ENCODE peak calls at places on chromosomes 1 and 21, in four cellular contexts. L is Calu3, Q is IMR-90, P is brain microvascular endothelial cell. M is an unnamed sample.

GRCh38 chr1:112807999-112808398 is 92.9 kb upstream of the PPM1J start:
- DNase-seq in L (no peak), Q (no peak), P (no peak), M (no peak)

GRCh38 chr1:40153073-40153770 is 8.0 kb upstream of the RLF start:
- DNase-seq in L (no peak), Q (peak; percentile 77), P (peak; percentile 46), M (peak; percentile 47)

GRCh38 chr1:180598333-180598979 is 33.4 kb upstream of the XPR1 start:
- DNase-seq in L (peak; percentile 62), Q (no peak), P (no peak), M (no peak)

GRCh38 chr21:33976980-33977720 is 61.5 kb upstream of the ATP5PO start:
- DNase-seq in L (no peak), Q (no peak), P (no peak), M (no peak)

GRCh38 chr1:164834641-164835040 is 275.7 kb downstream of the PBX1 start:
- DNase-seq in L (no peak), Q (peak; percentile 40), P (no peak), M (no peak)

GRCh38 chr1:58502519-58502918 is 44.0 kb downstream of the OMA1 start:
- DNase-seq in L (no peak), Q (no peak), P (no peak), M (no peak)

GRCh38 chr1:33080373-33080772 is 580 bp upstream of the AZIN2 start:
- DNase-seq in L (no peak), Q (no peak), P (no peak), M (no peak)

GRCh38 chr1:22318279-22318983 is 133.2 kb upstream of the ZBTB40 start:
- DNase-seq in L (no peak), Q (no peak), P (no peak), M (no peak)

GRCh38 chr1:47752560-47752959 is 244.6 kb downstream of the TRABD2B start:
- DNase-seq in L (no peak), Q (no peak), P (no peak), M (no peak)

GRCh38 chr1:228546541-228547463 is 59.6 kb downstream of the RNF187 start:
- DNase-seq in L (no peak), Q (no peak), P (no peak), M (no peak)

GRCh38 chr1:44806025-44806703 is 987 bp downstream of the DYNLT4 start:
- DNase-seq in L (no peak), Q (no peak), P (no peak), M (no peak)

GRCh38 chr1:14742181-14742980 is 143.9 kb downstream of the KAZN start:
- DNase-seq in L (peak; percentile 10), Q (peak; percentile 98), P (peak; percentile 91), M (peak; percentile 95)

GRCh38 chr1:975896-976683 is 5.8 kb downstream of the PERM1 start:
- DNase-seq in L (peak; percentile 87), Q (peak; percentile 36), P (no peak), M (no peak)

GRCh38 chr1:65955503-65955902 is 162.8 kb downstream of the PDE4B start:
- DNase-seq in L (no peak), Q (no peak), P (no peak), M (no peak)

GRCh38 chr21:41630249-41630648 is 122.3 kb upstream of the TMPRSS2 start:
- DNase-seq in L (no peak), Q (peak; percentile 100), P (peak; percentile 94), M (peak; percentile 86)

GRCh38 chr1:231921951-231922350 is 295.4 kb downstream of the DISC1 start:
- DNase-seq in L (no peak), Q (no peak), P (no peak), M (no peak)

GRCh38 chr1:16143566-16144324 is 12.1 kb downstream of the EPHA2 start:
- DNase-seq in L (peak; percentile 91), Q (no peak), P (no peak), M (no peak)

GRCh38 chr21:42051788-42052187 is 19.3 kb upstream of the UMODL1 start:
- DNase-seq in L (no peak), Q (no peak), P (no peak), M (no peak)